ENCODE peak calls at places on chromosomes 1 and 21, in four cellular contexts. One of them, this sample, is unnamed.

GRCh38 chr1:245306628-245307410 is 152.0 kb downstream of the KIF26B start:
- DNase-seq in retinal pigment epithelial cell: peak
- DNase-seq in heart left ventricle: no peak
- DNase-seq in suprapubic skin: no peak
- DNase-seq in this sample: no peak

GRCh38 chr1:85406887-85407593 is 57.9 kb downstream of the DDAH1 start:
- DNase-seq in heart left ventricle: no peak
- DNase-seq in retinal pigment epithelial cell: peak
- DNase-seq in suprapubic skin: no peak
- DNase-seq in this sample: peak

GRCh38 chr1:158035976-158036583 is 42.6 kb downstream of the KIRREL1 start:
- DNase-seq in heart left ventricle: no peak
- DNase-seq in suprapubic skin: no peak
- DNase-seq in retinal pigment epithelial cell: no peak
- DNase-seq in this sample: peak

GRCh38 chr1:168031627-168032026 is 94.8 kb upstream of the MPC2 start:
- DNase-seq in suprapubic skin: no peak
- DNase-seq in retinal pigment epithelial cell: no peak
- DNase-seq in heart left ventricle: no peak
- DNase-seq in this sample: no peak

GRCh38 chr1:10339815-10340214 is 59.0 kb upstream of the PGD start:
- DNase-seq in retinal pigment epithelial cell: peak
- DNase-seq in heart left ventricle: peak
- DNase-seq in suprapubic skin: no peak
- DNase-seq in this sample: peak

GRCh38 chr1:39573097-39573465 is 3.5 kb downstream of the PABPC4 start:
- DNase-seq in suprapubic skin: no peak
- DNase-seq in retinal pigment epithelial cell: no peak
- DNase-seq in heart left ventricle: no peak
- DNase-seq in this sample: no peak

GRCh38 chr1:234579967-234580366 is 30.0 kb downstream of the IRF2BP2 start:
- DNase-seq in suprapubic skin: no peak
- DNase-seq in heart left ventricle: no peak
- DNase-seq in retinal pigment epithelial cell: no peak
- DNase-seq in this sample: peak

GRCh38 chr1:110218137-110218536 is 8.0 kb downstream of the KCNC4 start:
- DNase-seq in heart left ventricle: no peak
- DNase-seq in suprapubic skin: no peak
- DNase-seq in retinal pigment epithelial cell: no peak
- DNase-seq in this sample: no peak

GRCh38 chr1:201653238-201653637 is 114.3 kb downstream of the NAV1 start:
- DNase-seq in heart left ventricle: no peak
- DNase-seq in retinal pigment epithelial cell: no peak
- DNase-seq in suprapubic skin: no peak
- DNase-seq in this sample: no peak

GRCh38 chr1:75136158-75136815 is 2.1 kb downstream of the LHX8 start:
- DNase-seq in suprapubic skin: no peak
- DNase-seq in heart left ventricle: no peak
- DNase-seq in retinal pigment epithelial cell: no peak
- DNase-seq in this sample: no peak

GRCh38 chr1:9204156-9204720 is 30.3 kb upstream of the H6PD start:
- DNase-seq in retinal pigment epithelial cell: no peak
- DNase-seq in suprapubic skin: no peak
- DNase-seq in heart left ventricle: no peak
- DNase-seq in this sample: no peak

GRCh38 chr21:36661511-36662309 is 37.2 kb upstream of the SIM2 start:
- DNase-seq in retinal pigment epithelial cell: no peak
- DNase-seq in suprapubic skin: no peak
- DNase-seq in heart left ventricle: no peak
- DNase-seq in this sample: peak

GRCh38 chr1:32127780-32128179 is 19.9 kb downstream of the KPNA6 start:
- DNase-seq in retinal pigment epithelial cell: no peak
- DNase-seq in suprapubic skin: no peak
- DNase-seq in heart left ventricle: no peak
- DNase-seq in this sample: no peak
- TF ChIP-seq CTCF in retinal pigment epithelial cell: no peak
- TF ChIP-seq CTCF in suprapubic skin: no peak
- TF ChIP-seq CTCF in heart left ventricle: no peak
- TF ChIP-seq CTCF in this sample: no peak

DNA sequence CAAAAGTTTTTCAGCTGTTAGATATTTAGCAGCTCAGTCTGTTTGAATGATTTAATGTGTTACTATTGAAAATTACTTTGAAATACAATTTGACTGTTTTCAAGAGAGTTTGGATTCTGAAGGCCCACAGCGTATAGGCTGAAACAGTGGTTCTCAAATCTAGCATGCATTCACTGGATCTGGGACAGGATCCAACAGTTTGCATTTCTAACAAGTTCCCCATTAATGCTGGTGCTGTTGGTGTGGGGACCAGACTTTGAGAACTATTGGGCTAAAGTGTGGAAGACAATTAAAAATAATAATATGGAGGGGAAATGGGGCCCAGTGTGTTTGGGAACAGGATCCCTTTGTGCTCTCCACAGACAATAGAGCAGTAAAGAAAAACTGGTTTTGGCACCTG is 31.9 kb downstream of the ITSN1 start:
- DNase-seq in suprapubic skin: no peak
- DNase-seq in retinal pigment epithelial cell: no peak
- DNase-seq in heart left ventricle: no peak
- DNase-seq in this sample: no peak
- H3K4me3 ChIP-seq in suprapubic skin: no peak
- H3K4me3 ChIP-seq in retinal pigment epithelial cell: no peak
- H3K4me3 ChIP-seq in heart left ventricle: no peak
- H3K4me3 ChIP-seq in this sample: no peak

DNA sequence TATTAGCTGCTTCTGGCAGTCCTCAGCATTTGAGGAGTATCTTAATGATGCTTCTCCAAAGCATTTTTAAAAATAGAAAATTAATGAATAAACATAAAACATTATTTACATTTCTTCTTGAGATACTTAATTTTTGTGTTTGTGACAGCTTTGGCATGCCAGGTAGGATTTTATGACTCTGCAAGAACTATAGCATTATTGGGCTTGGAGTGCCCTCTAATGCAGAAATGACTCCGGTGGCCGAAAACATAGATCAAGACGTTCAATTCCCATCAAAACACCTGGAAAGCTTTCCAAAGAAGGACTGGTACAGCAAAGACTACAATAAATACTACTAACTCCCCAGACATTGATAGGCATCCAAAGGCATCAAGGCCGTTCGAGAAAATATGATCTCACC is 366.4 kb upstream of the CXADR start:
- DNase-seq in heart left ventricle: no peak
- DNase-seq in retinal pigment epithelial cell: no peak
- DNase-seq in suprapubic skin: no peak
- DNase-seq in this sample: no peak
- TF ChIP-seq CTCF in heart left ventricle: no peak
- TF ChIP-seq CTCF in retinal pigment epithelial cell: no peak
- TF ChIP-seq CTCF in suprapubic skin: no peak
- TF ChIP-seq CTCF in this sample: no peak

DNA sequence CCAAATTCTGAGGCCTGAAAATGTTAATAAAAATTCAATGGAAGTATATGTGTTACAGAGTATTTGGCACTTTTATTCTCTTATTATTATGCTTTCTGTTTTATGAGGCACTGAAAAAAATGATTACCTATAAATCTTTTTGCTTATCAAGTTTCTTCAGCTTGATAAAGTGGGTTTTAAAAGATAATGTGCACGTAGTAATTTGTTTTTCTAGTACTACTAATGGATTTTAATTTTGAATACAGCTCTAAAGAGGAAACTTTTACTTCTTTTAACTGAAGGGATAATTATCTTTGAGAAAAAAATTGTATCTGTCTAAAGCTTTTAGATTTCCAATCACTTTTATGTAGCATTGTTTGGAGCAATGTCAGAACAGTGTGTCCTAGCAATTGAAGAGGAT is 211.4 kb upstream of the L1TD1 start:
- DNase-seq in suprapubic skin: no peak
- DNase-seq in heart left ventricle: no peak
- DNase-seq in retinal pigment epithelial cell: no peak
- DNase-seq in this sample: no peak
- H3K4me3 ChIP-seq in suprapubic skin: no peak
- H3K4me3 ChIP-seq in heart left ventricle: no peak
- H3K4me3 ChIP-seq in retinal pigment epithelial cell: no peak
- H3K4me3 ChIP-seq in this sample: no peak

GRCh38 chr1:12314328-12314903 is 84.6 kb downstream of the VPS13D start:
- DNase-seq in retinal pigment epithelial cell: peak
- DNase-seq in heart left ventricle: no peak
- DNase-seq in suprapubic skin: no peak
- DNase-seq in this sample: peak
- TF ChIP-seq CTCF in retinal pigment epithelial cell: peak
- TF ChIP-seq CTCF in heart left ventricle: peak
- TF ChIP-seq CTCF in suprapubic skin: peak
- TF ChIP-seq CTCF in this sample: peak

GRCh38 chr1:150549496-150550221 is 451 bp downstream of the ADAMTSL4 start:
- DNase-seq in suprapubic skin: peak
- DNase-seq in heart left ventricle: no peak
- DNase-seq in retinal pigment epithelial cell: no peak
- DNase-seq in this sample: no peak

GRCh38 chr1:150546294-150546937 is 2.8 kb upstream of the ADAMTSL4 start:
- DNase-seq in suprapubic skin: no peak
- DNase-seq in heart left ventricle: no peak
- DNase-seq in retinal pigment epithelial cell: no peak
- DNase-seq in this sample: no peak

GRCh38 chr1:150550222-150551048 is 1.2 kb downstream of the ADAMTSL4 start:
- DNase-seq in heart left ventricle: no peak
- DNase-seq in suprapubic skin: no peak
- DNase-seq in retinal pigment epithelial cell: no peak
- DNase-seq in this sample: no peak

GRCh38 chr1:150548632-150549495 is at the start of gene ADAMTSL4:
- DNase-seq in heart left ventricle: no peak
- DNase-seq in suprapubic skin: no peak
- DNase-seq in retinal pigment epithelial cell: no peak
- DNase-seq in this sample: peak

GRCh38 chr1:150548324-150548631 is 930 bp upstream of the ADAMTSL4 start:
- DNase-seq in suprapubic skin: no peak
- DNase-seq in retinal pigment epithelial cell: no peak
- DNase-seq in heart left ventricle: no peak
- DNase-seq in this sample: no peak
- H3K4me3 ChIP-seq in suprapubic skin: peak
- H3K4me3 ChIP-seq in retinal pigment epithelial cell: peak
- H3K4me3 ChIP-seq in heart left ventricle: peak
- H3K4me3 ChIP-seq in this sample: peak

DNA sequence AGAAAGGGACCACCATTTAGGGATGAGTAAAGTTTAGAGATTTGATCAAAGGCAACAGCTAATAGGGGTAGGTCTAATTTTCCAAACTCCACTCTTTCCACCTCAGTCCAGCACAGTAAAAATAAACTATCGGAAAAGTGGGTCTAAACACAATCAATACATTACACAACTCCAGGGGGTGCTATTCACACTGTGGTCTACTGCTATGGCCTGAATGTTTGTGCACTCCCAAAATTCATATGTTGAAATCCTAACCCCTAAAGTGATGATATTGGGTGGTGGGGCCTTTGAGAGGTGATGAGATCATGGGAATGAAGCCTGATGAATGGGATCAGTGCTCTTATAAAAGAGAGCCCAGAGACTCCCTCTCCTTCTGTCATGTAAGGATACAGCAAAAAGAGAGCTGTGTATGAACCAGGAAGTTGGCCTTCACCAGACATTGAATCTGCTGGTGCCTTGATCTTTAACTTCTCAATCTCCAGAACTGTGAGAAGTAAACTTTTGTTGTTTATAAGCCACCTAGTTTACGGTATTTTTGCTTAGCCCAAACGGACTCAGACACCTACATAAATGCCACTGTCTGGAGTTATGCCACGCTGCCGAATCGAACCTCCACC is 193.9 kb downstream of the OMA1 start:
- DNase-seq in suprapubic skin: no peak
- DNase-seq in retinal pigment epithelial cell: no peak
- DNase-seq in heart left ventricle: no peak
- DNase-seq in this sample: no peak
- TF ChIP-seq CTCF in suprapubic skin: no peak
- TF ChIP-seq CTCF in retinal pigment epithelial cell: no peak
- TF ChIP-seq CTCF in heart left ventricle: no peak
- TF ChIP-seq CTCF in this sample: no peak

DNA sequence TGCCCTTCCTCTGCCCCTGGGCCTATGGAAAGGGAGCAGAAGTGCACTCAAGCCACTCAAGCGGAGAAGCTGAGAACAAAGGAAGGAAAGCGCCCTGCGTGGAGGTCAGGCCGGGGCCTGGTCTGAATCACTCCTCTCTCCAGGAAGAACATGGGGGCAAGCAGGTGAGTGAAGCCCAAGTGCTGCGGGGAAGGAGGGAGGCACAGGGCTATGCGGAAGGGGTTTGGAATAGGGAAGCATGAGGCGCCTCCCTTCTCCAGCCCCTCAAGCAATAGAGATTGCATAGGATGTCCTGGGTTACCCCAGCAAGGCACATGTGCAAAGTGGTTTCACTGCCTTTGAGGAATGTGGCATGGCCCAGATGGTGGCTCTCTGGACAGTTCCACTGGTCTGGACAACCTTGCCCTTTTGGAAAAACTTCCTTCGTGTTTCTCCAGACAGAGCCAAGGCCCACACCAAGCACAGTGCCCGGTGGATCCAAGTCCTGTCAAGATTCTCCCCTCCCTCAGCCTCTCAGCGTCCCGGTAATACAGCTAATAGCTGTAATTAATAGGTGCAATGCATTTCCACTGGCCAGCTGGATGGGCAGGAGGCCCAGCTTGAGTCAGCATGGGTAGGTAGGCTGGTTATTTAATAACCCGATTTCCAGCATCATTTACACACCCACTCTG is 13.7 kb downstream of the BLACAT1 start:
- DNase-seq in heart left ventricle: peak
- DNase-seq in retinal pigment epithelial cell: no peak
- DNase-seq in suprapubic skin: no peak
- DNase-seq in this sample: no peak
- H3K4me3 ChIP-seq in heart left ventricle: no peak
- H3K4me3 ChIP-seq in retinal pigment epithelial cell: no peak
- H3K4me3 ChIP-seq in suprapubic skin: no peak
- H3K4me3 ChIP-seq in this sample: no peak

DNA sequence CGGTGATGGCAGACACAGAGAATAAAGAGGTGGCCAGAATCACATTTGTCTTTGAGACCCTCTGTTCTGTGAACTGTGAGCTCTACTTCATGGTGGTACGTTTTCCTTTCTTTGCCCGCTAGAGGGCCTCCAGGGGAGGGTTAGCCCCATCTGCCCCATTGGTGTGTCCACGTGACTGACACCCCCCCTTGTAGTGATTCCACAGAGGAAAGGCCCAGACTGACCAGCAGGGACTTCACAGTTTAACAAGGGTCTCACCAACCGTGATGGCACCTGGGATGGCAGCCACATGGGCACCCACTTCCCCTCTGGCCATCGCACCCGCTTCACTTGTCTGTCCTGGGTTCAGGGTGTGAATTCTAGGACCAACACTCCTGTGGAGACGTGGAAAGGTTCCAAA is 22.3 kb upstream of the SARS1 start:
- DNase-seq in retinal pigment epithelial cell: no peak
- DNase-seq in suprapubic skin: no peak
- DNase-seq in heart left ventricle: no peak
- DNase-seq in this sample: no peak
- TF ChIP-seq CTCF in retinal pigment epithelial cell: peak
- TF ChIP-seq CTCF in suprapubic skin: no peak
- TF ChIP-seq CTCF in heart left ventricle: no peak
- TF ChIP-seq CTCF in this sample: peak

GRCh38 chr1:217881607-217882332 is 250.6 kb downstream of the SPATA17 start:
- DNase-seq in retinal pigment epithelial cell: no peak
- DNase-seq in suprapubic skin: no peak
- DNase-seq in heart left ventricle: no peak
- DNase-seq in this sample: no peak

GRCh38 chr1:217881131-217881543 is 250.0 kb downstream of the SPATA17 start:
- DNase-seq in retinal pigment epithelial cell: peak
- DNase-seq in heart left ventricle: no peak
- DNase-seq in suprapubic skin: no peak
- DNase-seq in this sample: no peak
- H3K4me3 ChIP-seq in retinal pigment epithelial cell: no peak
- H3K4me3 ChIP-seq in heart left ventricle: no peak
- H3K4me3 ChIP-seq in suprapubic skin: no peak
- H3K4me3 ChIP-seq in this sample: no peak